ENCODE peak calls at places on chromosomes 7 and 10, in seven cellular contexts. Z is NCI-H1092 treated with DMSO at 0.1 percent for 48 hours; Q is activated naive CD4-positive, alpha-beta T cell; D is colonic mucosa; C is Peyer's patch; F is SK-N-SH; J is GM23248. X is an unnamed sample.

GRCh38 chr7:130922206-130923112 is 188.5 kb upstream of the KLF14 start:
- DNase-seq in F (no peak), Z (no peak), D (no peak), C (no peak), J (peak), Q (no peak), X (no peak)

GRCh38 chr7:26052721-26053120 is 99.3 kb upstream of the NFE2L3 start:
- DNase-seq in C (no peak), D (no peak), J (peak), F (no peak), Q (no peak), Z (no peak), X (no peak)

GRCh38 chr7:121385800-121386179 is 10.3 kb downstream of the FAM3C start:
- DNase-seq in Z (no peak), C (no peak), F (no peak), Q (no peak), J (no peak), D (no peak), X (no peak)

GRCh38 chr10:25017247-25017590 is 807 bp downstream of the THNSL1 start:
- DNase-seq in Z (peak), D (peak), C (peak), J (peak), F (peak), Q (no peak), X (no peak)

GRCh38 chr10:78202386-78202785 is 168.7 kb downstream of the RPS24 start:
- DNase-seq in C (no peak), J (no peak), Z (no peak), D (no peak), Q (no peak), F (no peak), X (no peak)

GRCh38 chr10:97686301-97686961 is 610 bp downstream of the AVPI1 start:
- DNase-seq in Q (no peak), C (no peak), J (peak), Z (peak), F (no peak), D (peak), X (no peak)

GRCh38 chr7:95059842-95060313 is 152.5 kb downstream of the PPP1R9A start:
- DNase-seq in J (no peak), Q (no peak), Z (no peak), F (no peak), C (no peak), D (no peak), X (no peak)

GRCh38 chr10:96337106-96337505 is 21.7 kb downstream of the OPALIN start:
- DNase-seq in J (no peak), Z (no peak), D (no peak), C (no peak), F (no peak), Q (no peak), X (no peak)

GRCh38 chr7:34175837-34176236 is 270.5 kb downstream of the BMPER start:
- DNase-seq in Q (no peak), D (no peak), J (no peak), C (no peak), F (no peak), Z (no peak), X (no peak)

GRCh38 chr10:11603741-11604140 is 7.7 kb downstream of the USP6NL start:
- DNase-seq in Q (no peak), J (no peak), C (no peak), F (no peak), D (no peak), Z (no peak), X (no peak)

GRCh38 chr10:2949948-2950354 is 117.4 kb upstream of the PFKP start:
- DNase-seq in F (no peak), C (no peak), Q (no peak), Z (no peak), J (peak), D (no peak), X (no peak)

GRCh38 chr10:43355749-43356371 is 15.6 kb upstream of the FXYD4 start:
- DNase-seq in Q (no peak), C (peak), F (no peak), J (peak), D (peak), Z (no peak), X (no peak)

GRCh38 chr7:107047902-107048782 is 3.6 kb downstream of the PRKAR2B start:
- DNase-seq in J (no peak), Q (no peak), D (no peak), F (peak), C (no peak), Z (no peak), X (no peak)

GRCh38 chr7:84950836-84951235 is 236.0 kb downstream of the SEMA3D start:
- DNase-seq in F (no peak), Q (no peak), C (no peak), D (no peak), Z (no peak), J (peak), X (no peak)

GRCh38 chr7:39761435-39761834 is 138.1 kb downstream of the RALA start:
- DNase-seq in J (no peak), Q (no peak), Z (no peak), C (no peak), F (no peak), D (no peak), X (no peak)

GRCh38 chr10:69389827-69390490 is 26.8 kb downstream of the TACR2 start:
- DNase-seq in F (no peak), Q (no peak), D (no peak), C (no peak), J (peak), Z (no peak), X (no peak)

GRCh38 chr10:117503170-117503885 is 39.2 kb upstream of the EMX2 start:
- DNase-seq in Q (no peak), C (peak), D (no peak), J (peak), Z (peak), F (peak), X (no peak)

GRCh38 chr10:44437837-44438752 is 53.2 kb upstream of the CXCL12 start:
- DNase-seq in D (no peak), C (no peak), Z (no peak), Q (no peak), J (no peak), F (no peak), X (no peak)

GRCh38 chr7:42913591-42913990 is 1.7 kb upstream of the C7orf25 start:
- DNase-seq in C (no peak), Q (no peak), Z (no peak), J (peak), D (no peak), F (no peak), X (no peak)

GRCh38 chr7:151086802-151087246 is 549 bp downstream of the AGAP3 start:
- DNase-seq in F (peak), D (peak), J (peak), C (no peak), Q (no peak), Z (peak), X (no peak)

GRCh38 chr10:132748545-132749427 is 37.2 kb downstream of the NKX6-2 start:
- DNase-seq in Q (no peak), C (no peak), Z (no peak), D (no peak), F (no peak), J (no peak), X (no peak)

X was measured in nucleus accumbens.